ENCODE peak calls at places on chromosomes 5 and 9, in seven cellular contexts. S is right lobe of liver, T is adrenal gland, O is sigmoid colon, N is breast epithelium, K is tibial nerve, I is Peyer's patch. Y is an unnamed sample.

GRCh38 chr9:93010696-93011095 is 47.8 kb upstream of the SUSD3 start:
- DNase-seq in S (no peak), T (peak), O (no peak), N (no peak), K (no peak), I (no peak), Y (no peak)

GRCh38 chr5:169253071-169253470 is 47.9 kb downstream of the SLIT3 start:
- DNase-seq in S (no peak), T (no peak), O (no peak), N (no peak), K (no peak), I (no peak), Y (no peak)

GRCh38 chr9:92254401-92255337 is 38.8 kb downstream of the IARS1 start:
- DNase-seq in S (no peak), T (no peak), O (no peak), N (no peak), K (no peak), I (no peak), Y (no peak)

GRCh38 chr5:173973614-173973969 is 15.4 kb upstream of the C5orf47 start:
- DNase-seq in S (no peak), T (peak), O (no peak), N (no peak), K (no peak), I (no peak), Y (no peak)

GRCh38 chr9:10744669-10745068 is 131.9 kb upstream of the PTPRD start:
- DNase-seq in S (no peak), T (no peak), O (no peak), N (no peak), K (no peak), I (no peak), Y (no peak)

GRCh38 chr9:14793389-14793788 is 70.9 kb upstream of the CER1 start:
- DNase-seq in S (no peak), T (no peak), O (no peak), N (no peak), K (no peak), I (no peak), Y (no peak)

GRCh38 chr5:177311361-177311722 is 356 bp downstream of the MXD3 start:
- DNase-seq in S (no peak), T (peak), O (no peak), N (no peak), K (no peak), I (no peak), Y (no peak)

GRCh38 chr5:144549580-144549979 is 378.9 kb downstream of the KCTD16 start:
- DNase-seq in S (no peak), T (no peak), O (no peak), N (peak), K (peak), I (no peak), Y (no peak)

GRCh38 chr5:124963236-124963929 is 216.9 kb upstream of the ZNF608 start:
- DNase-seq in S (no peak), T (no peak), O (no peak), N (peak), K (no peak), I (no peak), Y (no peak)

GRCh38 chr5:142409253-142409594 is 84.4 kb upstream of the SPRY4 start:
- DNase-seq in S (no peak), T (no peak), O (no peak), N (no peak), K (no peak), I (no peak), Y (no peak)

GRCh38 chr5:113005454-113005853 is 28.9 kb downstream of the DCP2 start:
- DNase-seq in S (no peak), T (no peak), O (no peak), N (no peak), K (no peak), I (no peak), Y (no peak)

GRCh38 chr5:152905286-152905685 is 500.2 kb upstream of the NMUR2 start:
- DNase-seq in S (no peak), T (no peak), O (no peak), N (no peak), K (no peak), I (no peak), Y (no peak)

GRCh38 chr9:36276840-36277239 is 18.6 kb upstream of the GNE start:
- DNase-seq in S (no peak), T (no peak), O (no peak), N (no peak), K (no peak), I (no peak), Y (no peak)

GRCh38 chr5:93870649-93871048 is 129.2 kb upstream of the POU5F2 start:
- DNase-seq in S (no peak), T (no peak), O (no peak), N (no peak), K (no peak), I (no peak), Y (no peak)

GRCh38 chr5:128674837-128675446 is 136.9 kb upstream of the FBN2 start:
- DNase-seq in S (no peak), T (peak), O (no peak), N (no peak), K (peak), I (no peak), Y (no peak)
- TF ChIP-seq POLR2A in S (no peak), T (no peak), O (no peak), N (no peak), K (no peak), I (no peak), Y (no peak)

DNA sequence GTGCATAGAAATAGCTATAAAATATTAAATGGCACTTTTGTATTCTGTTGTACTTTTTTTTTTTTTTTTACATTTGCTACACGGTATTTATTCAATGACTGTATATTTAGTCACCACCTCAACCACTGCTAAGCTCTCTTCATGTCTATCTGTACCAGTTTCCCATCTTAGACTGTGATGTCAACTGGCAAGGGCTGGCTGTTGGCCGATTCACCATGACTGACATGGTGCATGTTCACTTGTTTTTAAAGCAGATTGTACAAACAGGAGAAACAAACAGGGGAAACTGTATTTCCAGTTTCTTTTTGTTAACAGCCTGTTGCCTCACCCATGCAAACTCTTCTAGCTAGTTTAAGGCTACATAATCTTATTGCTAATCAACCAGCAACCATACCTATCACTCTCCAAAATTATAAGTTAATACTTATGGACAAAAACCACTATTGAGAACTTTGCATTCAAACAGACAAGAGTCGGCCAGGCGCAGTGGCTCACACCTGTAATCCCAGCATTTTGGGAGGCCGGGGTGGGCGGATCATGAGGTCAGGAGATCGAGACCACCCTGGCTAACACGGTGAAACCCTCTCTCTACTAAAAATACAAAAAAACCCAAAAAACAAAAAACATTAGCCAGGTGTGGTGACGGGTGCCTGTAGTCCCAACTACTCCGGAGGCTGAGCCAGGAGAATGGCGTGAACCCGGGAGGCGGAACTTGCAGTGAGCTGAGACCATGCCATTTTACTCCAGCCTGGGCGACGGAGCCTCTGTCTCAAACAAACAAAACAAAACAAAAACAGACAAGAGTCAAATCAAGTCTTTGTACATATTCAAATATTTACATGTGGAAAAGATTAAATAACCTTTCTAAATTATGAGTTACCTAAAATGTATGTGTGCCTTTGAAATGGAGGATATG is 13.2 kb downstream of the ZFAND5 start:
- DNase-seq in S (no peak), T (no peak), O (peak), N (no peak), K (no peak), I (no peak), Y (no peak)
- TF ChIP-seq POLR2A in S (no peak), T (no peak), O (no peak), N (no peak), K (peak), I (no peak), Y (no peak)

GRCh38 chr9:133351908-133352634 is 4.1 kb downstream of the RPL7A start:
- DNase-seq in S (no peak), T (peak), O (no peak), N (no peak), K (no peak), I (no peak), Y (no peak)
- TF ChIP-seq POLR2A in S (no peak), T (no peak), O (no peak), N (no peak), K (no peak), I (no peak), Y (no peak)

DNA sequence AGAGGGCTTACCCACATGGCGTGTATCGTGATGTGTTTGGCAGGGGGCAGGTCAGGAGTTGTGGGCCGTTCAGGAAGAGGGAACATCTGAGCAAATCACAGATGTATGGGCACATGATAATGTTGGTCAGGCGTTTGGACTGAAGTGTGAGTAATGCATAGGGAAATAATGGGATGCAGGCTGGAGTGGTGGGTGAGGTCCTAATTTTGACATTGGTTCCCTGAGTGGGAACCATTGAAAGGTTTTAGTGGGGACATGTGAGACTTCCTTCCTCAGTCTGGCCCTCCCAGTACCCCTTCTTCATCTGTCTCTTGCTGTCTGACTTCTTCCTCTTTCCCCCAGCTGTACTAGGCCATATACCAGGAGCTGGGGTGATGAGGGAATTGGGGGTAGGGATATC is 7.6 kb downstream of the OTULIN start:
- DNase-seq in S (no peak), T (no peak), O (no peak), N (no peak), K (no peak), I (no peak), Y (no peak)
- TF ChIP-seq POLR2A in S (no peak), T (no peak), O (no peak), N (no peak), K (no peak), I (no peak), Y (no peak)

GRCh38 chr9:6522263-6522662 is 109.3 kb downstream of the UHRF2 start:
- DNase-seq in S (no peak), T (no peak), O (no peak), N (no peak), K (no peak), I (no peak), Y (no peak)
- TF ChIP-seq POLR2A in S (no peak), T (no peak), O (no peak), N (no peak), K (no peak), I (no peak), Y (no peak)

GRCh38 chr9:116404228-116404627 is 250.6 kb downstream of the PAPPA start:
- DNase-seq in S (no peak), T (no peak), O (no peak), N (no peak), K (no peak), I (no peak), Y (no peak)
- TF ChIP-seq POLR2A in S (no peak), T (no peak), O (no peak), N (no peak), K (no peak), I (no peak), Y (no peak)

Y was measured in lower leg skin.